ENCODE peak calls at places on chromosomes 5 and 9, in eight cellular contexts. F is BJ, I is stomach, Z is foreskin fibroblast, J is psoas muscle, P is right atrium auricular region, X is ovary, N is IMR-90. L is an unnamed sample.

GRCh38 chr9:942805-943580 is 33.5 kb upstream of the DMRT3 start:
- DNase-seq in X (no peak), Z (no peak), F (no peak), J (no peak), I (no peak), P (no peak), N (no peak), L (no peak)

GRCh38 chr9:116075191-116075590 is 78.4 kb upstream of the PAPPA start:
- DNase-seq in X (no peak), N (peak), I (no peak), Z (peak), F (no peak), J (no peak), P (no peak), L (peak)

GRCh38 chr5:175494271-175495183 is 16.2 kb downstream of the SFXN1 start:
- DNase-seq in F (no peak), P (no peak), N (no peak), I (no peak), X (no peak), J (no peak), Z (no peak), L (no peak)

GRCh38 chr9:34508463-34508862 is 14.3 kb downstream of the ENHO start:
- DNase-seq in I (no peak), X (no peak), N (no peak), P (no peak), J (no peak), Z (no peak), F (no peak), L (no peak)

GRCh38 chr9:113622600-113623400 is 159.3 kb downstream of the RGS3 start:
- DNase-seq in Z (peak), J (no peak), I (no peak), P (peak), X (no peak), N (peak), F (no peak), L (peak)

GRCh38 chr9:127614961-127615360 is 2.9 kb downstream of the STXBP1 start:
- DNase-seq in P (no peak), X (no peak), N (no peak), F (no peak), Z (no peak), I (no peak), J (no peak), L (peak)

GRCh38 chr5:146645382-146645781 is 129.4 kb upstream of the GPR151 start:
- DNase-seq in X (no peak), P (no peak), Z (no peak), F (no peak), N (no peak), J (no peak), I (no peak), L (no peak)

GRCh38 chr5:137858223-137858916 is 9.3 kb upstream of the MYOT start:
- DNase-seq in Z (peak), I (no peak), P (no peak), J (no peak), X (no peak), F (no peak), N (peak), L (peak)

GRCh38 chr5:175555168-175555745 is 76.9 kb downstream of the SFXN1 start:
- DNase-seq in Z (no peak), X (no peak), F (no peak), I (no peak), P (no peak), N (no peak), J (no peak), L (no peak)

GRCh38 chr5:74629326-74629725 is 11.2 kb downstream of the ENC1 start:
- DNase-seq in N (no peak), X (no peak), F (no peak), Z (no peak), J (no peak), P (no peak), I (no peak), L (no peak)

GRCh38 chr5:62731011-62731410 is 152.4 kb downstream of the LRRC70 start:
- DNase-seq in J (no peak), Z (no peak), I (no peak), N (no peak), F (no peak), P (no peak), X (no peak), L (no peak)

GRCh38 chr5:56951131-56951945 is 585 bp downstream of the MIER3 start:
- DNase-seq in X (peak), N (no peak), P (no peak), I (no peak), J (peak), F (no peak), Z (peak), L (peak)

GRCh38 chr5:139982157-139982974 is 60.7 kb downstream of the NRG2 start:
- DNase-seq in N (peak), J (no peak), Z (peak), F (peak), P (no peak), X (peak), I (peak), L (peak)

GRCh38 chr9:81814794-81815464 is 113.3 kb upstream of the SPATA31D4 start:
- DNase-seq in X (no peak), Z (no peak), P (no peak), N (no peak), I (no peak), J (no peak), F (no peak), L (no peak)

GRCh38 chr5:36215910-36216309 is 25.8 kb downstream of the NADK2 start:
- DNase-seq in F (no peak), N (no peak), P (no peak), J (no peak), Z (no peak), X (no peak), I (no peak), L (no peak)

GRCh38 chr5:37111426-37112382 is 137.5 kb downstream of the CPLANE1 start:
- DNase-seq in J (no peak), F (no peak), P (no peak), Z (no peak), X (no peak), I (no peak), N (no peak), L (no peak)

GRCh38 chr5:55172937-55173695 is at the start of gene CDC20B:
- DNase-seq in F (no peak), N (peak), X (peak), I (peak), Z (peak), P (no peak), J (peak), L (peak)

GRCh38 chr5:18216016-18216415 is 581.8 kb downstream of the TAF11L14 start:
- DNase-seq in Z (no peak), I (no peak), N (no peak), P (no peak), X (no peak), F (no peak), J (no peak), L (no peak)

GRCh38 chr9:31030741-31031202 is 1353.7 kb upstream of the ACO1 start:
- DNase-seq in I (no peak), N (no peak), F (no peak), X (no peak), P (no peak), Z (no peak), J (no peak), L (no peak)

GRCh38 chr5:119398713-119399492 is 43.1 kb downstream of the TNFAIP8 start:
- DNase-seq in Z (peak), F (no peak), J (peak), P (peak), X (no peak), I (peak), N (no peak), L (peak)

GRCh38 chr5:6634327-6634713 is 1.1 kb downstream of the SRD5A1 start:
- DNase-seq in X (no peak), J (no peak), F (no peak), I (no peak), P (no peak), Z (peak), N (no peak), L (peak)

GRCh38 chr5:166499452-166500240 is 1791.8 kb upstream of the WWC1 start:
- DNase-seq in N (no peak), P (no peak), I (no peak), Z (no peak), F (no peak), J (no peak), X (no peak), L (no peak)

GRCh38 chr5:122493776-122494518 is 181.9 kb downstream of the SNCAIP start:
- DNase-seq in F (no peak), I (no peak), X (no peak), J (no peak), Z (no peak), N (no peak), P (no peak), L (no peak)

GRCh38 chr5:54159153-54159836 is 151.1 kb downstream of the ARL15 start:
- DNase-seq in N (peak), I (no peak), J (no peak), F (no peak), Z (peak), X (no peak), P (no peak), L (peak)

GRCh38 chr9:88313364-88314220 is 74.7 kb upstream of the SPIN1 start:
- DNase-seq in P (no peak), Z (no peak), F (no peak), I (no peak), J (no peak), X (no peak), N (no peak), L (no peak)

GRCh38 chr9:137277329-137278041 is at the start of gene TOR4A:
- DNase-seq in P (peak), J (peak), N (peak), X (peak), Z (peak), I (peak), F (peak), L (peak)

GRCh38 chr9:109781086-109781485 is 1.1 kb downstream of the PALM2AKAP2 start:
- DNase-seq in J (no peak), I (no peak), X (no peak), F (no peak), N (no peak), P (no peak), Z (peak), L (peak)
- H3K4me3 ChIP-seq in J (peak), I (peak), X (peak), F (peak), N (peak), P (peak), Z (peak), L (peak)

DNA sequence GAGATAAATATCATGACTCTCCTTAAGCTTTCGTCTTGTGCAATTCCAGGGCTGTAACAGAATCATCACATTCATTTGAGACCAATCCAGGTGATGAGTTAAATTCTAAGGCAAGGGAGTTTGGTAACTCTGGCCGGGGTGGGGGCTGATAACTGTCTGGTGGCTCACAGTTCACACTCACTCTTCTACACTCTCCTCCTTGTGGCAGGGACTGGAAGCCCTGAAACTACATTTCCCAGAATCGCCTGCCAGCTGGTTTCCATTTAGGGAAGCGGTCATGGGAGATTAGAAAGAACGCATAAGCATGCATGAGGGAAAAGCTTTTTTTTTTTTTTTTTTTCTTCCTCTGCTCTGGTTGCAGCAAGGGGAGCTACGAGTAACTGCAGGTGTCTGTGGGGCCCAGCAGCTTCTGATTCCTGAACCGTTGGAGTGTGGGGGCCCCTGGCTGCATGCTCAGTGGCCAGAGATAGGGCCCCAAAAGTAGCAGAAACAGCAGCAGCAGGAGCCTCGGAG is 154.8 kb upstream of the TBC1D2 start:
- DNase-seq in I (no peak), J (no peak), P (no peak), F (peak), X (no peak), N (peak), Z (peak), L (peak)
- TF ChIP-seq CTCF in I (no peak), J (no peak), P (peak), F (peak), X (no peak), N (peak), Z (peak), L (peak)

GRCh38 chr9:5510991-5511390 is 660 bp downstream of the PDCD1LG2 start:
- DNase-seq in J (no peak), F (no peak), X (no peak), P (no peak), Z (peak), N (peak), I (no peak), L (peak)

GRCh38 chr9:5509573-5509972 is 758 bp upstream of the PDCD1LG2 start:
- DNase-seq in X (no peak), I (no peak), N (peak), F (peak), Z (peak), J (no peak), P (no peak), L (peak)

GRCh38 chr9:5511935-5512580 is 1.7 kb downstream of the PDCD1LG2 start:
- DNase-seq in X (no peak), Z (peak), P (no peak), N (no peak), J (no peak), F (no peak), I (no peak), L (no peak)

GRCh38 chr9:5511476-5511875 is 1.1 kb downstream of the PDCD1LG2 start:
- DNase-seq in P (no peak), Z (peak), I (no peak), J (no peak), N (no peak), X (no peak), F (no peak), L (no peak)

GRCh38 chr9:5510360-5510931 is at the start of gene PDCD1LG2:
- DNase-seq in Z (peak), J (no peak), X (no peak), F (peak), I (no peak), P (no peak), N (peak), L (peak)
- H3K4me3 ChIP-seq in Z (peak), J (peak), X (peak), F (peak), I (peak), P (peak), N (peak), L (peak)

GRCh38 chr5:141913560-141913959 is 10.1 kb upstream of the DELE1 start:
- DNase-seq in F (no peak), N (no peak), I (no peak), Z (peak), X (no peak), P (no peak), J (no peak), L (no peak)

GRCh38 chr5:141916522-141916921 is 7.1 kb upstream of the DELE1 start:
- DNase-seq in Z (no peak), P (no peak), I (no peak), F (no peak), N (no peak), X (no peak), J (no peak), L (no peak)

GRCh38 chr5:141914797-141915196 is 8.9 kb upstream of the DELE1 start:
- DNase-seq in F (no peak), J (no peak), Z (no peak), N (no peak), X (no peak), I (no peak), P (no peak), L (no peak)

GRCh38 chr5:141915881-141916336 is 7.8 kb upstream of the DELE1 start:
- DNase-seq in P (no peak), N (no peak), I (no peak), X (no peak), Z (no peak), J (no peak), F (no peak), L (no peak)

DNA sequence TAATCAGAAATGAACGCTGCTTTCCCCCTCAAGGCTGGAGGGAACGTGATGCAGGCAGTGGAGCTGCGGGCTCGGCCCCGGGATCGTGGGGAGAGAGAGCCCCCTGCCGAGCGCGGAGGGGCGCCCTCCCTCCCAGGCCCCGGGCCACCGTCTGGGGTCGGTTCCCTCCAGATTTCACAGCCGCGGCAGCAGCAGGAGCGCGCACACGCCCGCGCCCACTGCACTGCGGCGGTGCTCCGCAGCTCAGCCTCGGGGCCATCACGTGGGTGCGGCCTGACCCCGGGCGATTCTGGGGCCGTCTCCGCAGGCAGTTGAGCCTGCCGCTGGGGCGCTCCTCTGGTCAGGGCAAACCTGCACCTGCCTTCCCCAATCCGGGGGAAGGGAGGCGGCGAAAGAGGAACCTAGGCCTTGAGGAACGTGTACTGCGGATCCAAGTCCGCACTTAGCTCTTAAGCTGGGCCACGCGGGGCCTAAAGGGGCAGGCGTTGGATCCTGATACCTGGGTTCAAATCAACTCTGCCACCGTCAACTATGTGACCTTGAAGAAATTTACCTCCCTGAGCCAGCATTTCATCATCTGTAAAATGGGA is 9.4 kb upstream of the DELE1 start:
- DNase-seq in Z (peak), X (no peak), I (peak), J (peak), P (peak), F (no peak), N (no peak), L (no peak)
- TF ChIP-seq CTCF in Z (peak), X (no peak), I (no peak), J (no peak), P (peak), F (peak), N (peak), L (peak)